ENCODE peak calls at places on chromosome 22, in four cellular contexts. T is K562, U is HCT116, C is HepG2. E is an unnamed sample.

GRCh38 chr22:17969732-17970131 is 54.6 kb downstream of the MICAL3 start:
- DNase-seq in T (no peak), U (no peak), C (no peak), E (no peak)

GRCh38 chr22:19877626-19878339 is 23.1 kb upstream of the GNB1L start:
- DNase-seq in T (no peak), U (no peak), C (no peak), E (no peak)

GRCh38 chr22:47976219-47976618 is 1213.8 kb downstream of the TBC1D22A start:
- DNase-seq in T (no peak), U (no peak), C (no peak), E (no peak)

GRCh38 chr22:25970348-25970995 is 198.8 kb upstream of the SEZ6L start:
- DNase-seq in T (no peak), U (no peak), C (no peak), E (no peak)

GRCh38 chr22:31605851-31606585 is 56.0 kb downstream of the PISD start:
- DNase-seq in T (no peak), U (no peak), C (no peak), E (no peak)

GRCh38 chr22:42844756-42845155 is 12.3 kb downstream of the ARFGAP3 start:
- DNase-seq in T (no peak), U (peak; percentile 26), C (no peak), E (no peak)

GRCh38 chr22:44711236-44711560 is 9.2 kb downstream of the PRR5 start:
- DNase-seq in T (no peak), U (no peak), C (no peak), E (no peak)

GRCh38 chr22:48641906-48642475 is 1185.7 kb downstream of the BRD1 start:
- DNase-seq in T (no peak), U (no peak), C (no peak), E (no peak)

GRCh38 chr22:20116376-20116950 is 559 bp downstream of the RANBP1 start:
- DNase-seq in T (peak; percentile 88), U (no peak), C (no peak), E (no peak)

GRCh38 chr22:35577799-35578659 is 37.4 kb downstream of the RASD2 start:
- DNase-seq in T (no peak), U (no peak), C (no peak), E (no peak)

GRCh38 chr22:35578836-35579575 is 38.1 kb downstream of the MB start:
- DNase-seq in T (no peak), U (no peak), C (no peak), E (no peak)

GRCh38 chr22:35572552-35572951 is 31.9 kb downstream of the RASD2 start:
- DNase-seq in T (no peak), U (no peak), C (no peak), E (no peak)

GRCh38 chr22:35576671-35577070 is 36.0 kb downstream of the RASD2 start:
- DNase-seq in T (no peak), U (no peak), C (no peak), E (no peak)

DNA sequence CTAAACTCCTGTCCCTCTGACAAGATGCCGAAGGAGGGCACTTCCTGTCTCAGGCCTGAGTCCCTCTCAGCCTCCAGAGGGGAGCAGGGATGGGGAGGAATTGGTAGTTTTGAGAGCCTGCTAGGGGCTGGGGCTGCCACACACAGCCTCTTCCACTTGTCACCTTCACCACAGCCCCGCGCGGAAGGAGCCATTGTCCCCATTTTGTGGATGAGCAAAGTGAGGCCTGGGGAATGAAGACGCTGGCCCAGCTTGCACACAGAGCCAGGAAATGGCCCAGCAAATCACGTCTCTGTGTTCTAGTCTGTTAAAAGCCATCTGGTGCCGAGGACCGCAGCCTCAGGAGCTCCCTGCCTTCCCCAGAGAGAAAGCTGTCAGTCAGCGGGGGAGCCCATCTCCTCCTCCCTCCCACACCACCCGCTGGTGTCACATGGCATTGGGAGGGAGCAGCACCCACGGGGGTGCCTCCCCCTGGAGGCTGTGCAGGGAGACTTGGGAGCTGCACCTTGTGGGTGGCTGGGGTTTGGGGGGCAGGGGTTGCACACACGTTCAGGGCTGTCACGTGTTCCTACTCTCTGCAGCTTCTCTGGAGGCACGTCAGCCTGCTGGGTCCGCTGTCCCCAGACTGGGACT is 34.6 kb downstream of the RASD2 start:
- DNase-seq in T (peak; percentile 20), U (no peak), C (no peak), E (peak; percentile 57)
- TF ChIP-seq ELF1 in T (no peak), U (no peak), C (no peak), E (no peak)

DNA sequence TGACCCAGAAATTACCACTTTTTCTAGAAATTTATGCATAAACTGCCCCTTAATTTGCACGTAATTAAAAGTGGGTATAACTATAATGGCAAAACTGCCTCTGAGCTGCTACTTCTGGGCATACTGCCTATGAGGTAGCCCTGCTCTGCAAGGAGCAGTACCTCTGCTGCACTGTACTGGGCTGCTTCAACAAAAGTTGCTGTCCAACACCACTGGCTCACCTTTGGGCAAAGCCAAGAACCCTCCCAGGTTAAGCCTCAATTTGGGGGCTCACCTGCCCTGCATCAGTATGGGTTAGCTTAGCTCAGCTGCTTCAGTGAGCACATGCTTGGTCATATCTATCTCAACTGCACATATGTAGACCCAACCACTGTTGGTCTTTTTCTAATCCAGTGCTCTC is 4.5 kb downstream of the DMC1 start:
- DNase-seq in T (no peak), U (no peak), C (no peak), E (no peak)
- TF ChIP-seq REST in T (no peak), U (no peak), C (no peak), E (no peak)

DNA sequence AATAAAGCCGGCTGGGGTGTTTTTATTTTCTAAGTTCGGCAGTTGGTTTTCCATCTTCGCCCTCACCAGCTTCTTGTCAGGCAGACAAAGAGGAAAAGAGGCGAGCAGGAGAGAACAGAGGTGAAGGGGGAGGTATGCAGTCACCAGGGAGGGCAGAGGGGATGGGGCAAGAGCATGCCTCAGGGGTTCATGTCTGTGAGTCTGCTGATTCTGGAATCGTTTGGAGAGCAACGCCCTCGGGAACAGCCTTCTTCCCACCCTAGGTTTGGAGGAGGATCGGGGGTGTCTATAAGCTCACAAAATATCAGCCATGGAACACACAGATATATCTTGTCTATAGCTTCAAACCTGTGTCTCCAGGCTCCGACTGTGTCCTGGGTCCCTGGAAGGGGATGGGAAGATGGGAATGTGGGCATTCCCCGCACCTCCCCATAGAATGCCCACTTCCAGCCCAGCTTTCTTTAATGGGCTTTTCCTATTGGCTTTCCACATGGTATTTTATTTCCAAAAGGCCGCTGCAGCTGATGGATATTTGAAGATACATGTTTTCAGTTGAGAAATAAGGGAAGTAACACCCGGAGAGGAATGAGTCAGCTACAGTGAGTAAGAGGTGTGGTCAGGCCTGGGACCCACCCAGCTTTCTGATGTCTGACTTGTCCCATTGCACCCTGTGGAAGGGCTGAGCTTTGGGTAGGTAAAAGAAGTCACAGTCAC is 476.7 kb downstream of the MIAT start:
- DNase-seq in T (peak; percentile 47), U (no peak), C (no peak), E (no peak)
- TF ChIP-seq ELF1 in T (no peak), U (no peak), C (no peak), E (no peak)

DNA sequence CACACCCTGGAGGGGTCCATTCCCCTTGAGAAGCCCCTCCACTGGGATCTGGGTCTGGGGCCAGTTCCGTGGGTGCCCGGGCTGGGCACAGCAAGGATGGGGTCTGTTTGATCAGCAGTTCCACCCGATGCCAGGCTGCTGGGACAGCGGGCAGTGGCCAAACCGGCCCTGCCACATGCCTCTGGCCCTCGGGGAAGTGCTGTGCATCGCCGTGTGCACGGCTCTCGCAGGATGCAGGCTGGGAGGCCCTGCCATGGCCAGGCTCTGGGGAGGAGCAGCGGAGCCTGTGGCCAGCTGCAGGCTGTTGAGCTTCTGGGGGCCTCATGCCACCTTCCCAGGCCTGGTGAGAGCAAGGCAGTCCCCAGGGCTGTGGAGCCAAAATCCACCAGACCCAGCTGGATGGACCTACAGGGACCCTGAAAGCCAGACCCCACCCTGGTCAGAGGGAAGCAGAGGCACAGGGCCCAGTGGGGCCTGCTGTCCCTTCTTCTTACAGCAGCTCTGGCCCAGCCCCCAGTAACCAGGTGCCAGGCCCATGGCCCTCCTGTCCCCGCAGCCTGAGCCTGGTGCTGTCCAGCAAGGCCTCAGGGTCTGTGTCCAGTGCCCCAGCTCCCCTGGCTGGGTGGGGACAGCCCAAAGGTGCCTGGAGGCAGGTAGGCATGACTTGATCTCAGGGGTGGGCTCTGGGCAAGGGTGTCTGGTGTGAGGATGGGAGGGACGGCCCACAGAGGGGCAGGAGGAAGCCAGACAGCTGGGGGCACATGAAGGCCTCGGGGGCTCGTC is 57.3 kb downstream of the WNT7B start:
- DNase-seq in T (no peak), U (no peak), C (no peak), E (no peak)
- TF ChIP-seq REST in T (no peak), U (no peak), C (no peak), E (no peak)

DNA sequence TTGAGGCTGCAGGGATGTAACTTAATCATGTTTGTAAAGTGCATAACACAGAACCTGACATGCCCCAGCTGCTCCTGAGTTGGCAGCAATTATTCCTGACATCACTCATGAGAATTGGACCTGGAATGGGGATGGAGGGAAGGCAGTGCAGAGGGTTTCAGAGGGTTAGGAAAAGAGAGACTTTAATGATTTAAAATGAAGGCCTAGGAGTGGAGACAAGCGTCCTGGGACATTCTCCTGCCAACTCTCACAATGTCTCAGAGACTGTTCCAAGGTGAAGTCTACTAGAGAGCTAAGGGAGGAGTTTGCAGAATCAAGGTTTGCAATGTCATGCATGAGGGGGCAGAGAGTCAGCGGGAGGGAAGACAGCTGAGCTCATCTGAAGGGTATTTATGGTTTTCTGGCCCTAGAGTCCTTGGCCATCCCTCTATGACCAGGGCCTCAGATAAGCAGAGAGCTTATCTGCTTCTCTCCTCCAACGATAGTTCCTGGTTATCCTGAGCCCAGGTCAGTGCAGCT is 36.9 kb downstream of the GGTLC2 start:
- DNase-seq in T (peak; percentile 74), U (no peak), C (no peak), E (no peak)
- TF ChIP-seq ELF1 in T (no peak), U (no peak), C (no peak), E (no peak)

GRCh38 chr22:41479671-41480396 is 10.9 kb downstream of the ACO2 start:
- DNase-seq in T (no peak), U (no peak), C (no peak), E (no peak)

GRCh38 chr22:41481131-41481830 is 12.4 kb downstream of the ACO2 start:
- DNase-seq in T (no peak), U (no peak), C (no peak), E (no peak)

GRCh38 chr22:41480397-41480735 is 11.4 kb downstream of the ACO2 start:
- DNase-seq in T (no peak), U (no peak), C (no peak), E (no peak)

GRCh38 chr22:41478473-41478872 is 9.6 kb downstream of the ACO2 start:
- DNase-seq in T (no peak), U (no peak), C (no peak), E (no peak)

DNA sequence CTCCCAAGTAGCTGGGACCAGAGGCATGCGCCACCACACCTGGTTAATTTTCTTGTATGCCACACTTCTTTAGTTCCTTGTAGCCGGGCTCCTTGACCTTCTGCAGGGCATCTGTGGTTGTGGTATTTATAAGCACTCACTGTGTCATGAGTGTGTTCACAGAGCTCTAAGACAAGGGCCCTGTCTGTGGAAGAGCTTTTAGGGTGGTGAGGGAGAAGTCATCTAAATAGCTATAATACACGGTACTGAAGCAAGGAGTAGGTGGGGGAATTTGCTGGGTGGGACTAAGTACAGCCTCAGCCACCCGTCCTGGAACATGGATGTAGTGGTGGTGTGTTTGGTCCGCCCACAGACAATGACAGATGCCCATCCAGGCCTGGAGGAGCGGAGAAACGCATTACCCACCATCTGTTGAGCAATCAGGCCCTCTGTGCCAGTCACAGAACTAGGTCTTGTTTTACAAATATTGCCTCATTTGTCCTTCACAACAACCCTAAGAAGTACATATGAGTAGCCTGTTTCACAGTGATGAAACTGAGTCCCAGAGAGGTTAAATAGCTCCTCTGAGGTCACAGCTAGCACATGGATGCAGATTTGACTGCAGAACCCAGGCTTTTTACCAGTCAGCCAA is 10.1 kb downstream of the ACO2 start:
- DNase-seq in T (no peak), U (no peak), C (no peak), E (no peak)
- TF ChIP-seq REST in T (no peak), U (no peak), C (no peak), E (no peak)

E was measured in SK-N-SH.